ENCODE peak calls at places on chromosome 4, in five cellular contexts. N is GDM1, A is T-cell, D is GM06990, R is type B pancreatic cell. K is an unnamed sample.

GRCh38 chr4:133550436-133550835 is 401.3 kb downstream of the PCDH10 start:
- DNase-seq in A (no peak), R (no peak), N (no peak), D (no peak), K (no peak)

GRCh38 chr4:101089168-101089567 is 258.2 kb downstream of the PPP3CA start:
- DNase-seq in D (no peak), N (no peak), R (no peak), A (no peak), K (no peak)

GRCh38 chr4:144611850-144612249 is 34.1 kb upstream of the HHIP start:
- DNase-seq in R (no peak), N (no peak), A (no peak), D (no peak), K (peak; percentile 3)

GRCh38 chr4:110484767-110485166 is 8.8 kb downstream of the ENPEP start:
- DNase-seq in D (no peak), N (no peak), A (no peak), R (no peak), K (peak; percentile 49)

GRCh38 chr4:95544433-95545103 is 4.2 kb downstream of the UNC5C start:
- DNase-seq in R (no peak), D (no peak), N (no peak), A (no peak), K (no peak)

GRCh38 chr4:180164799-180165198 is 2078.4 kb upstream of the TENM3 start:
- DNase-seq in R (no peak), D (no peak), N (no peak), A (no peak), K (no peak)

GRCh38 chr4:159540501-159540900 is 437.6 kb downstream of the RAPGEF2 start:
- DNase-seq in D (no peak), A (no peak), R (no peak), N (no peak), K (no peak)

GRCh38 chr4:185272232-185272631 is 62.8 kb downstream of the SNX25 start:
- DNase-seq in A (no peak), R (no peak), D (no peak), N (no peak), K (no peak)

GRCh38 chr4:73213917-73214663 is 44.5 kb downstream of the ANKRD17 start:
- DNase-seq in N (no peak), R (no peak), D (no peak), A (no peak), K (peak; percentile 22)

GRCh38 chr4:113292371-113293042 is 243.1 kb downstream of the ANK2 start:
- DNase-seq in R (no peak), N (no peak), A (no peak), D (no peak), K (peak; percentile 57)

GRCh38 chr4:104641427-104641826 is 146.7 kb upstream of the CXXC4 start:
- DNase-seq in R (no peak), N (no peak), D (no peak), A (no peak), K (no peak)

GRCh38 chr4:60992037-60992436 is 208.1 kb upstream of the ADGRL3 start:
- DNase-seq in D (no peak), A (no peak), R (no peak), N (no peak), K (no peak)

GRCh38 chr4:89598602-89599001 is 238.4 kb downstream of the SNCA start:
- DNase-seq in R (no peak), D (no peak), A (no peak), N (peak; percentile 1), K (no peak)

GRCh38 chr4:41454393-41454792 is 83.6 kb upstream of the LIMCH1 start:
- DNase-seq in N (no peak), R (no peak), D (no peak), A (no peak), K (no peak)

GRCh38 chr4:4496604-4497372 is 45.1 kb downstream of the STX18 start:
- DNase-seq in N (no peak), D (no peak), A (no peak), R (no peak), K (no peak)

GRCh38 chr4:122131562-122132157 is 20.5 kb upstream of the BLTP1 start:
- DNase-seq in R (no peak), D (no peak), N (no peak), A (no peak), K (no peak)

GRCh38 chr4:8000721-8001491 is 61.2 kb upstream of the AFAP1 start:
- DNase-seq in A (no peak), D (no peak), R (no peak), N (no peak), K (no peak)

GRCh38 chr4:87060957-87061356 is 126.1 kb downstream of the AFF1 start:
- DNase-seq in R (no peak), D (no peak), A (no peak), N (no peak), K (no peak)

GRCh38 chr4:125265846-125266245 is 48.9 kb upstream of the FAT4 start:
- DNase-seq in D (no peak), A (no peak), R (no peak), N (no peak), K (no peak)

GRCh38 chr4:19580090-19580489 is 671.6 kb upstream of the SLIT2 start:
- DNase-seq in R (no peak), D (no peak), A (no peak), N (no peak), K (peak; percentile 34)

GRCh38 chr4:52640808-52641595 is 18.1 kb downstream of the USP46 start:
- DNase-seq in A (no peak), R (no peak), D (no peak), N (no peak), K (no peak)